ENCODE peak calls at places on chromosomes 4 and X, in nine cellular contexts. One of them, this sample, is unnamed.

GRCh38 chr4:71187399-71188196 is 151.2 kb upstream of the SLC4A4 start:
- DNase-seq in H1: peak; percentile 73
- DNase-seq in fibroblast of mammary gland: no peak
- DNase-seq in dorsolateral prefrontal cortex: peak; percentile 31
- DNase-seq in RWPE2: no peak
- DNase-seq in ovary: no peak
- DNase-seq in upper lobe of right lung: peak; percentile 68
- DNase-seq in endodermal cell: peak; percentile 79
- DNase-seq in Calu3: peak; percentile 47
- DNase-seq in this sample: peak; percentile 34

GRCh38 chr4:79652232-79652631 is 244.2 kb upstream of the GK2 start:
- DNase-seq in H1: no peak
- DNase-seq in fibroblast of mammary gland: peak; percentile 26
- DNase-seq in dorsolateral prefrontal cortex: no peak
- DNase-seq in RWPE2: no peak
- DNase-seq in ovary: no peak
- DNase-seq in upper lobe of right lung: no peak
- DNase-seq in endodermal cell: no peak
- DNase-seq in Calu3: peak; percentile 9
- DNase-seq in this sample: no peak

GRCh38 chr4:89254847-89255246 is 52.8 kb downstream of the GPRIN3 start:
- DNase-seq in H1: peak; percentile 63
- DNase-seq in fibroblast of mammary gland: peak; percentile 24
- DNase-seq in dorsolateral prefrontal cortex: no peak
- DNase-seq in RWPE2: no peak
- DNase-seq in ovary: no peak
- DNase-seq in upper lobe of right lung: no peak
- DNase-seq in endodermal cell: peak; percentile 75
- DNase-seq in Calu3: peak; percentile 41
- DNase-seq in this sample: peak; percentile 40

GRCh38 chr4:1928356-1929235 is 57.4 kb downstream of the NSD2 start:
- DNase-seq in H1: no peak
- DNase-seq in fibroblast of mammary gland: peak; percentile 15
- DNase-seq in dorsolateral prefrontal cortex: no peak
- DNase-seq in RWPE2: no peak
- DNase-seq in ovary: no peak
- DNase-seq in upper lobe of right lung: no peak
- DNase-seq in endodermal cell: no peak
- DNase-seq in Calu3: no peak
- DNase-seq in this sample: no peak

GRCh38 chrX:9644335-9644734 is 121.3 kb downstream of the GPR143 start:
- DNase-seq in H1: no peak
- DNase-seq in fibroblast of mammary gland: no peak
- DNase-seq in dorsolateral prefrontal cortex: no peak
- DNase-seq in RWPE2: no peak
- DNase-seq in ovary: peak; percentile 29
- DNase-seq in upper lobe of right lung: no peak
- DNase-seq in endodermal cell: no peak
- DNase-seq in Calu3: no peak
- DNase-seq in this sample: no peak

GRCh38 chr4:106763044-106763443 is 273.1 kb downstream of the DKK2 start:
- DNase-seq in H1: no peak
- DNase-seq in fibroblast of mammary gland: peak; percentile 6
- DNase-seq in dorsolateral prefrontal cortex: no peak
- DNase-seq in RWPE2: no peak
- DNase-seq in ovary: no peak
- DNase-seq in upper lobe of right lung: no peak
- DNase-seq in endodermal cell: peak; percentile 46
- DNase-seq in Calu3: no peak
- DNase-seq in this sample: peak; percentile 6

GRCh38 chr4:1299301-1299860 is 9.7 kb downstream of the MAEA start:
- DNase-seq in H1: no peak
- DNase-seq in fibroblast of mammary gland: no peak
- DNase-seq in dorsolateral prefrontal cortex: no peak
- DNase-seq in RWPE2: peak; percentile 40
- DNase-seq in ovary: no peak
- DNase-seq in upper lobe of right lung: peak; percentile 34
- DNase-seq in endodermal cell: no peak
- DNase-seq in Calu3: no peak
- DNase-seq in this sample: no peak

GRCh38 chr4:85747871-85748491 is 273.0 kb downstream of the ARHGAP24 start:
- DNase-seq in H1: no peak
- DNase-seq in fibroblast of mammary gland: peak; percentile 90
- DNase-seq in dorsolateral prefrontal cortex: peak; percentile 24
- DNase-seq in RWPE2: no peak
- DNase-seq in ovary: no peak
- DNase-seq in upper lobe of right lung: no peak
- DNase-seq in endodermal cell: peak; percentile 64
- DNase-seq in Calu3: peak; percentile 28
- DNase-seq in this sample: no peak

GRCh38 chr4:138616775-138617174 is 374.6 kb upstream of the SLC7A11 start:
- DNase-seq in H1: no peak
- DNase-seq in fibroblast of mammary gland: peak; percentile 25
- DNase-seq in dorsolateral prefrontal cortex: no peak
- DNase-seq in RWPE2: no peak
- DNase-seq in ovary: no peak
- DNase-seq in upper lobe of right lung: no peak
- DNase-seq in endodermal cell: no peak
- DNase-seq in Calu3: no peak
- DNase-seq in this sample: no peak

GRCh38 chrX:63751481-63751880 is 33.5 kb downstream of the ARHGEF9 start:
- DNase-seq in H1: no peak
- DNase-seq in fibroblast of mammary gland: no peak
- DNase-seq in dorsolateral prefrontal cortex: no peak
- DNase-seq in RWPE2: no peak
- DNase-seq in ovary: no peak
- DNase-seq in upper lobe of right lung: no peak
- DNase-seq in endodermal cell: no peak
- DNase-seq in Calu3: no peak
- DNase-seq in this sample: no peak

GRCh38 chrX:47540754-47541538 is 20.1 kb upstream of the ARAF start:
- DNase-seq in H1: peak; percentile 45
- DNase-seq in fibroblast of mammary gland: peak; percentile 91
- DNase-seq in dorsolateral prefrontal cortex: peak; percentile 74
- DNase-seq in RWPE2: no peak
- DNase-seq in ovary: peak; percentile 79
- DNase-seq in upper lobe of right lung: peak; percentile 77
- DNase-seq in endodermal cell: peak; percentile 85
- DNase-seq in Calu3: peak; percentile 71
- DNase-seq in this sample: peak; percentile 46

GRCh38 chr4:108830509-108831244 is 67.8 kb upstream of the ETNPPL start:
- DNase-seq in H1: no peak
- DNase-seq in fibroblast of mammary gland: no peak
- DNase-seq in dorsolateral prefrontal cortex: no peak
- DNase-seq in RWPE2: no peak
- DNase-seq in ovary: no peak
- DNase-seq in upper lobe of right lung: peak; percentile 81
- DNase-seq in endodermal cell: no peak
- DNase-seq in Calu3: no peak
- DNase-seq in this sample: no peak

GRCh38 chrX:13569479-13570244 is at the start of gene EGFL6:
- DNase-seq in H1: peak; percentile 46
- DNase-seq in fibroblast of mammary gland: no peak
- DNase-seq in dorsolateral prefrontal cortex: no peak
- DNase-seq in RWPE2: peak; percentile 24
- DNase-seq in ovary: no peak
- DNase-seq in upper lobe of right lung: no peak
- DNase-seq in endodermal cell: peak; percentile 74
- DNase-seq in Calu3: no peak
- DNase-seq in this sample: peak; percentile 33

GRCh38 chr4:88756149-88756548 is 58.5 kb upstream of the NAP1L5 start:
- DNase-seq in H1: no peak
- DNase-seq in fibroblast of mammary gland: no peak
- DNase-seq in dorsolateral prefrontal cortex: no peak
- DNase-seq in RWPE2: no peak
- DNase-seq in ovary: no peak
- DNase-seq in upper lobe of right lung: no peak
- DNase-seq in endodermal cell: no peak
- DNase-seq in Calu3: no peak
- DNase-seq in this sample: no peak

GRCh38 chr4:184396001-184396400 is 78.3 kb downstream of the IRF2 start:
- DNase-seq in H1: no peak
- DNase-seq in fibroblast of mammary gland: no peak
- DNase-seq in dorsolateral prefrontal cortex: no peak
- DNase-seq in RWPE2: no peak
- DNase-seq in ovary: no peak
- DNase-seq in upper lobe of right lung: no peak
- DNase-seq in endodermal cell: no peak
- DNase-seq in Calu3: no peak
- DNase-seq in this sample: no peak

GRCh38 chr4:17680985-17681920 is 66.8 kb downstream of the MED28 start:
- DNase-seq in H1: no peak
- DNase-seq in fibroblast of mammary gland: no peak
- DNase-seq in dorsolateral prefrontal cortex: no peak
- DNase-seq in RWPE2: no peak
- DNase-seq in ovary: no peak
- DNase-seq in upper lobe of right lung: no peak
- DNase-seq in endodermal cell: no peak
- DNase-seq in Calu3: no peak
- DNase-seq in this sample: no peak

GRCh38 chr4:155687380-155687982 is 20.8 kb downstream of the GUCY1A1 start:
- DNase-seq in H1: no peak
- DNase-seq in fibroblast of mammary gland: no peak
- DNase-seq in dorsolateral prefrontal cortex: no peak
- DNase-seq in RWPE2: no peak
- DNase-seq in ovary: no peak
- DNase-seq in upper lobe of right lung: no peak
- DNase-seq in endodermal cell: no peak
- DNase-seq in Calu3: no peak
- DNase-seq in this sample: no peak

GRCh38 chr4:54677416-54677815 is 19.7 kb downstream of the KIT start:
- DNase-seq in H1: no peak
- DNase-seq in fibroblast of mammary gland: no peak
- DNase-seq in dorsolateral prefrontal cortex: no peak
- DNase-seq in RWPE2: no peak
- DNase-seq in ovary: no peak
- DNase-seq in upper lobe of right lung: no peak
- DNase-seq in endodermal cell: peak; percentile 69
- DNase-seq in Calu3: no peak
- DNase-seq in this sample: no peak
- TF ChIP-seq CTCF in H1: peak; percentile 38
- TF ChIP-seq CTCF in fibroblast of mammary gland: no peak
- TF ChIP-seq CTCF in dorsolateral prefrontal cortex: no peak
- TF ChIP-seq CTCF in RWPE2: no peak
- TF ChIP-seq CTCF in ovary: no peak
- TF ChIP-seq CTCF in upper lobe of right lung: no peak
- TF ChIP-seq CTCF in endodermal cell: peak; percentile 75
- TF ChIP-seq CTCF in Calu3: no peak
- TF ChIP-seq CTCF in this sample: no peak

GRCh38 chr4:110963621-110964020 is 340.7 kb upstream of the PITX2 start:
- DNase-seq in H1: no peak
- DNase-seq in fibroblast of mammary gland: no peak
- DNase-seq in dorsolateral prefrontal cortex: no peak
- DNase-seq in RWPE2: no peak
- DNase-seq in ovary: no peak
- DNase-seq in upper lobe of right lung: no peak
- DNase-seq in endodermal cell: no peak
- DNase-seq in Calu3: no peak
- DNase-seq in this sample: no peak

GRCh38 chr4:110953898-110954297 is 331.0 kb upstream of the PITX2 start:
- DNase-seq in H1: no peak
- DNase-seq in fibroblast of mammary gland: no peak
- DNase-seq in dorsolateral prefrontal cortex: no peak
- DNase-seq in RWPE2: no peak
- DNase-seq in ovary: no peak
- DNase-seq in upper lobe of right lung: no peak
- DNase-seq in endodermal cell: no peak
- DNase-seq in Calu3: no peak
- DNase-seq in this sample: no peak

GRCh38 chr4:110955748-110956147 is 332.9 kb upstream of the PITX2 start:
- DNase-seq in H1: no peak
- DNase-seq in fibroblast of mammary gland: no peak
- DNase-seq in dorsolateral prefrontal cortex: no peak
- DNase-seq in RWPE2: no peak
- DNase-seq in ovary: no peak
- DNase-seq in upper lobe of right lung: no peak
- DNase-seq in endodermal cell: no peak
- DNase-seq in Calu3: no peak
- DNase-seq in this sample: no peak

GRCh38 chr4:110962616-110963015 is 339.7 kb upstream of the PITX2 start:
- DNase-seq in H1: no peak
- DNase-seq in fibroblast of mammary gland: no peak
- DNase-seq in dorsolateral prefrontal cortex: no peak
- DNase-seq in RWPE2: no peak
- DNase-seq in ovary: no peak
- DNase-seq in upper lobe of right lung: no peak
- DNase-seq in endodermal cell: no peak
- DNase-seq in Calu3: no peak
- DNase-seq in this sample: no peak

GRCh38 chr4:110959041-110959643 is 336.3 kb upstream of the PITX2 start:
- DNase-seq in H1: no peak
- DNase-seq in fibroblast of mammary gland: peak; percentile 52
- DNase-seq in dorsolateral prefrontal cortex: no peak
- DNase-seq in RWPE2: no peak
- DNase-seq in ovary: no peak
- DNase-seq in upper lobe of right lung: no peak
- DNase-seq in endodermal cell: no peak
- DNase-seq in Calu3: no peak
- DNase-seq in this sample: no peak
- TF ChIP-seq CTCF in H1: no peak
- TF ChIP-seq CTCF in fibroblast of mammary gland: peak; percentile 43
- TF ChIP-seq CTCF in dorsolateral prefrontal cortex: peak; percentile 23
- TF ChIP-seq CTCF in RWPE2: peak; percentile 55
- TF ChIP-seq CTCF in ovary: no peak
- TF ChIP-seq CTCF in upper lobe of right lung: no peak
- TF ChIP-seq CTCF in endodermal cell: peak; percentile 54
- TF ChIP-seq CTCF in Calu3: no peak
- TF ChIP-seq CTCF in this sample: no peak

DNA sequence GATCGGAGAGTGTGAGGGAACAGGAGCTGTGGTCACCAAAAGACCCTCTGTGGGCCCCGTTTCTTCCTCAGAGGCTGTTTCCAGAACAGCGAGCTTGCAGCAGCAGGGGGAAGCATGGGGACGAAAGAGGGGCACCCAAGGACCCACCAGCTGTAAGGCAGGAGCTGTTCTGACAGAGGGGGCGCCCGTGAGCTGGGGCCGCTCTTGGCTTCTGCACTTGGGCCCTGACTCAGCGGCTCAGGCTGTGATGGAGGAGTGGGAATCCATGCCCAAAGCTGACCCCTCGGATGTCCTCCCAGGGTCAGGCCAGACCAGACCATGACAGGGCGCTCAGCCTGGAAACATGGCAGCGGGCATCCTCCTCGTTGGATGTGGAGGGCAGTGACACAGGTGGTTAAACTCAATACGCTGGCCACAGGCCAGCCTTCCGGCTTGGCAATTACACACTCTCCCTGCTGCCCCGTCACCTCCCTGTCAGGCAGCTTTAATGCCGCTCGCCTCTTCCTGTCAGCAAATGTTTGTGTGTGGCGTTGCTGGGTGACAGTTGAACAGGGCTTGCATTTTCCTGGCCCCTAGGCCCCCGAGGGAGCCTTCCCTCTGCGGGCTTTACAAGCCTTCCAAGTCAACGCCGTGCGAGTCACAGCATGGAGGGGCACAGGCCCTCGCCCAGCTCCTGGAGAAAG is 620.2 kb downstream of the BCOR start:
- DNase-seq in H1: peak; percentile 81
- DNase-seq in fibroblast of mammary gland: no peak
- DNase-seq in dorsolateral prefrontal cortex: no peak
- DNase-seq in RWPE2: no peak
- DNase-seq in ovary: no peak
- DNase-seq in upper lobe of right lung: peak; percentile 65
- DNase-seq in endodermal cell: peak; percentile 94
- DNase-seq in Calu3: peak; percentile 50
- DNase-seq in this sample: peak; percentile 25
- TF ChIP-seq CTCF in H1: peak; percentile 77
- TF ChIP-seq CTCF in fibroblast of mammary gland: no peak
- TF ChIP-seq CTCF in dorsolateral prefrontal cortex: no peak
- TF ChIP-seq CTCF in RWPE2: no peak
- TF ChIP-seq CTCF in ovary: no peak
- TF ChIP-seq CTCF in upper lobe of right lung: no peak
- TF ChIP-seq CTCF in endodermal cell: peak; percentile 79
- TF ChIP-seq CTCF in Calu3: no peak
- TF ChIP-seq CTCF in this sample: no peak

GRCh38 chr4:75048208-75048879 is 115.4 kb downstream of the PARM1 start:
- DNase-seq in H1: peak; percentile 77
- DNase-seq in fibroblast of mammary gland: no peak
- DNase-seq in dorsolateral prefrontal cortex: no peak
- DNase-seq in RWPE2: no peak
- DNase-seq in ovary: no peak
- DNase-seq in upper lobe of right lung: no peak
- DNase-seq in endodermal cell: peak; percentile 79
- DNase-seq in Calu3: no peak
- DNase-seq in this sample: peak; percentile 25
- TF ChIP-seq CTCF in H1: peak; percentile 70
- TF ChIP-seq CTCF in fibroblast of mammary gland: peak; percentile 16
- TF ChIP-seq CTCF in dorsolateral prefrontal cortex: no peak
- TF ChIP-seq CTCF in RWPE2: no peak
- TF ChIP-seq CTCF in ovary: no peak
- TF ChIP-seq CTCF in upper lobe of right lung: no peak
- TF ChIP-seq CTCF in endodermal cell: peak; percentile 84
- TF ChIP-seq CTCF in Calu3: no peak
- TF ChIP-seq CTCF in this sample: peak; percentile 40

This sample was measured in glutamatergic neuron.